ENCODE peak calls at places on chromosomes 1 and 21, in six cellular contexts. V is stomach, M is transverse colon, F is ovary, Z is breast epithelium, G is adrenal gland. Y is an unnamed sample.

GRCh38 chr1:203450541-203451149 is 25.0 kb upstream of the PRELP start:
- DNase-seq in G (no peak), F (no peak), M (no peak), Z (no peak), V (no peak), Y (no peak)

GRCh38 chr1:198929111-198929604 is 290.3 kb downstream of the PTPRC start:
- DNase-seq in V (no peak), F (no peak), Z (no peak), G (no peak), M (no peak), Y (no peak)

GRCh38 chr1:226061793-226062557 is 541 bp upstream of the H3-3A start:
- DNase-seq in G (peak; percentile 81), V (peak; percentile 85), M (peak; percentile 85), Z (peak; percentile 69), F (peak; percentile 87), Y (peak; percentile 89)

GRCh38 chr1:9758559-9759121 is 65.1 kb downstream of the CLSTN1 start:
- DNase-seq in V (no peak), Z (no peak), F (no peak), G (no peak), M (no peak), Y (no peak)

GRCh38 chr1:51317798-51318197 is 12.6 kb downstream of the TTC39A start:
- DNase-seq in G (no peak), M (no peak), V (no peak), Z (no peak), F (no peak), Y (no peak)

GRCh38 chr1:119874186-119874585 is 22.1 kb downstream of the ADAM30 start:
- DNase-seq in Z (no peak), F (no peak), M (no peak), G (no peak), V (no peak), Y (no peak)

GRCh38 chr1:116125761-116126160 is 14.6 kb downstream of the MAB21L3 start:
- DNase-seq in V (no peak), F (no peak), G (no peak), Z (no peak), M (peak; percentile 69), Y (no peak)

GRCh38 chr1:98084188-98084587 is 163.4 kb upstream of the DPYD start:
- DNase-seq in Z (no peak), M (no peak), V (no peak), F (no peak), G (no peak), Y (no peak)

GRCh38 chr1:10836726-10837125 is 40.3 kb upstream of the CASZ1 start:
- DNase-seq in G (no peak), V (no peak), M (no peak), F (no peak), Z (no peak), Y (no peak)

GRCh38 chr1:104795931-104796330 is 1046.2 kb downstream of the AMY1C start:
- DNase-seq in M (no peak), F (no peak), Z (no peak), G (no peak), V (no peak), Y (no peak)

GRCh38 chr1:228005511-228006033 is 1.2 kb upstream of the WNT3A start:
- DNase-seq in V (peak; percentile 11), G (no peak), M (no peak), F (peak; percentile 3), Z (peak; percentile 16), Y (peak; percentile 36)

GRCh38 chr1:66737836-66738235 is 14.4 kb upstream of the DYNLT5 start:
- DNase-seq in F (no peak), G (no peak), Z (no peak), V (no peak), M (no peak), Y (peak; percentile 51)
- H3K4me3 ChIP-seq in F (no peak overlapping the region), G (no peak overlapping the region), Z (no peak overlapping the region), V (no peak overlapping the region), M (no peak overlapping the region), Y (no peak overlapping the region)

GRCh38 chr1:108661030-108661609 is at the start of gene HENMT1:
- DNase-seq in V (peak; percentile 57), Z (peak; percentile 35), M (peak; percentile 66), G (peak; percentile 63), F (peak; percentile 78), Y (peak; percentile 53)
- TF ChIP-seq POLR2A in V (no peak), Z (no peak), M (peak; percentile 44), G (peak; percentile 21), F (no peak), Y (peak; percentile 25)

GRCh38 chr1:152842556-152842955 is at the start of gene LCE6A:
- DNase-seq in M (no peak), F (no peak), V (no peak), G (no peak), Z (no peak), Y (no peak)
- H3K9me3 ChIP-seq in M (no peaks in the 10 kb centered on the region), F (no peaks in the 10 kb centered on the region), V (no peaks in the 10 kb centered on the region), G (no peaks in the 10 kb centered on the region), Z (no peaks in the 10 kb centered on the region), Y (no peaks in the 10 kb centered on the region)

GRCh38 chr1:53398091-53398490 is 61.1 kb upstream of the DMRTB1 start:
- DNase-seq in F (no peak), V (no peak), G (no peak), Z (no peak), M (no peak), Y (no peak)

GRCh38 chr1:53400761-53401379 is 58.3 kb upstream of the DMRTB1 start:
- DNase-seq in G (no peak), V (no peak), M (no peak), F (peak; percentile 1), Z (no peak), Y (no peak)

GRCh38 chr1:53395671-53396215 is 63.5 kb upstream of the DMRTB1 start:
- DNase-seq in F (no peak), M (no peak), V (no peak), G (no peak), Z (no peak), Y (no peak)

GRCh38 chr1:53396563-53397268 is 62.5 kb upstream of the DMRTB1 start:
- DNase-seq in M (no peak), V (no peak), F (no peak), Z (no peak), G (no peak), Y (no peak)

DNA sequence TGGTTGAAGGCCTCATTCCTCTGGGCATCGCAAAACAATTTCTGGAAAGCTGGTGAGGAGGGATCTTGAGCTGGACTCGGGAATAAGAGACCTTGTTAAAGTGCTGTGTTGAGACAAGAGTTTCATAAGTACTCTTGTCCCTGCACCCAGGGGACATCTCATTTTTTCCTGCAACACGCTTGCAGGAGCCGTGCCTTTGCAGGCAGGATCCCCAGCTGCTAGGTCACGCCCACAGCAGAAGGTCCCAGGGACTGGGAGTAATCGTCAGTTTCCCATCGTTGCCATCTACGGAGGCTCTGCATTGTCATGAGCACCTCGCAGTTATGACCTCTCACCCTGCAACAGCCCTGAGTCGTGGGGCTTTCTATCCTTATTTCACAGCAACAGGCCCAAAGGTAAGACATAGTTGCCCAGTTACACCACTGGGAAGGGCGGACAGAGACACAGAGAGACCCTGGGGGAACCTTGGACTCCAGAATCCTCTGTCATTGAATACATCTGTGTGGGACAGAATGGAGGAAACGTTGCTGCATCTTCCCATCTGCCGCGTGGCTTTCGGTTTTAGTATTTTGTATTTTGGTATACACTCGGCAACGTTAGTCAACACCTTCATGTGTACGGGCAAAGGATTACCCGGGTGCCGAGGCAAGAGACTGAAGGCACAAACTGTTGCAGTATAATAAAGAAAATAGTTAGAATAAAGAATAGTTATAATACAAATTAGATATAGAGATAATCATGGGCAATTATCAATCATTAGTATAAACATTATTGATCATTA is 60.4 kb upstream of the DMRTB1 start:
- DNase-seq in M (no peak), Z (no peak), G (no peak), F (peak; percentile 2), V (no peak), Y (peak; percentile 10)
- H3K4me3 ChIP-seq in M (no peak overlapping the region), Z (no peak overlapping the region), G (no peak overlapping the region), F (no peak overlapping the region), V (no peak overlapping the region), Y (no peak overlapping the region)

DNA sequence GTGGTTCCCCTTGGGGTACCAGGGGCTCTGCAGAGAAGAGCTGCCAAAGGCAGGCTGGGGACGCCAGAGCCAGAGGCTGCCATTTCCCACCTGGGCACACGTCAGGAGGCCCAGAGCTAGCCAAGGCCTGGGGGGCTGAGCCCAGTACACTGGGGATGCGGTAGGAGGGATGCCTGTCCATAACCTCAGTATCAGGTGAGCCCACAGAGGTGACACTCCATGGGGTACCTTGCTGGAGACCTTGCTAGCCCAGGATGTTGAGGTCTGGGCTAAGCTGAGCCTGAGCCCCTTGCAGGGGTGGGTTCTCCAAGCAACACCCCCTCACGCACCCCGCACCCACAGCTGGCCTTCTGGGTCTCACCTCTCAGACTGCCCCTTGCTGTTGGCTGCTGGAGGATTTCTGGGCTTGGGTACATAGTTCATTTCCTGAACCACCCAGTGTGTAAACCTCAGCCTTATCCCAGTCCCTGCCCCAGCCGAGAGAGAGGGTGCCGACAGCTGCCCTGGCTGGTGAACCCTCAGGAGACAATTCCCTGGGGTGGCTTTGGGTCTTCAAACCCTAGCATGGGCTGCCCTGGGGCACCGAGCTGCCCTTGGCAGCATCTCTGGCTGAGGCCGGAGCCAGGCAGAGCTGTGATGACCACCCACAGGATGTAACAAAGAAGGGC is 92.5 kb upstream of the VAMP3 start:
- DNase-seq in G (no peak), Z (no peak), M (peak; percentile 51), F (no peak), V (peak; percentile 45), Y (no peak)
- TF ChIP-seq POLR2A in G (no peak), Z (no peak), M (no peak), F (no peak), V (no peak), Y (no peak)

DNA sequence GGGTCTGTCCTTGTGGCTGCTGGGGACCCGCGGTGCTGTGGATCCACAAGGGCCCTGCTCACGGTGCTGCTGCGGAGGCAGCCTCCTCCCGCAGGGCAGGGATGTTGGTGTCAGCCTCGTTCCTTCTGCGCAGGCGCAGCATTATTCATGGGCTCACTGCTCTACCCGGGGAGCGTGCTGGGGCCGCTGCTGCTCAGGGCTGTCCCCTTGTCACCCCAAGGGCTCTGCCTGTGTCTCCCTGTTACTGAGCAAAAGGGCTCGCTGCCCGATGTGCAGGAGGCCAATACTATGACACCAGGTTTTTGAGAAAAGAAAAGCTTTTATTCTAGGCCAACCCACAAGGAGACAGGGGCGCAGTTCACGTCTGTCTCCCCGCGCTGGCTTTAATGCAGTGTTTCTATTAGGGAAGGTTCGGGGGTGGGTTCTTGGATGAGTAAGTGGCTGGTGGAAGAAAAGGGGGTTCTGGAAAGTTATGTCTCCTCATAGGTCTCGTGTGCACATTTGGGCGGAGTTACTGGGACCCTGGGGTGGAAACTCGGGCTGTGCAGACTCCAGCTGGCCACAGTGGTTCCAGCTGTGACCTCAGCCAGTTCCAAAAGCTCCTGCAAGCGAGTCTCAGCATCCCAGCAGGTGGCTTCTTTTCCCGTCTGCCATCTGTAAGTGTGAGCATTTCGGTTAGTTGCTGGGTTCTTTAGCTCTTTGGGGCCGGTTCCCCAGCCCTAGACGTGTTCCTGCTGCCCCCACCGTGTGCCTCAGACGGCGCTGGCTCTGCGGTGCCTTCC is 40.8 kb upstream of the LRRC3 start:
- DNase-seq in M (no peak), G (peak; percentile 12), V (no peak), F (no peak), Z (no peak), Y (peak; percentile 42)
- H3K9me3 ChIP-seq in M (no peaks in the 10 kb centered on the region), G (no peaks in the 10 kb centered on the region), V (no peaks in the 10 kb centered on the region), F (no peaks in the 10 kb centered on the region), Z (no peaks in the 10 kb centered on the region), Y (no peaks in the 10 kb centered on the region)